ENCODE peak calls at places on chromosomes 7 and 10, in ten cellular contexts. One of them, this sample, is unnamed.
A peak's percentile ranks its signal among the peaks of the same experiment; 100 is the strongest.

GRCh38 chr7:77199008-77199966 is at the start of gene FGL2:
- DNase-seq in transverse colon: peak; percentile 75
- DNase-seq in HCT116: no peak
- DNase-seq in breast epithelium: no peak
- DNase-seq in GM23338: peak; percentile 62
- DNase-seq in K562: no peak
- DNase-seq in GM12878: no peak
- DNase-seq in suprapubic skin: peak; percentile 82
- DNase-seq in stomach: peak; percentile 42
- DNase-seq in Panc1: no peak
- DNase-seq in this sample: no peak

GRCh38 chr7:42671627-42672026 is 240.2 kb downstream of the C7orf25 start:
- DNase-seq in HCT116: no peak
- DNase-seq in GM12878: no peak
- DNase-seq in suprapubic skin: no peak
- DNase-seq in breast epithelium: no peak
- DNase-seq in stomach: no peak
- DNase-seq in GM23338: no peak
- DNase-seq in K562: no peak
- DNase-seq in Panc1: no peak
- DNase-seq in transverse colon: no peak
- DNase-seq in this sample: no peak

GRCh38 chr7:47326220-47326619 is 255.7 kb downstream of the TNS3 start:
- DNase-seq in Panc1: no peak
- DNase-seq in breast epithelium: no peak
- DNase-seq in GM12878: no peak
- DNase-seq in stomach: no peak
- DNase-seq in GM23338: peak; percentile 40
- DNase-seq in HCT116: no peak
- DNase-seq in suprapubic skin: no peak
- DNase-seq in K562: no peak
- DNase-seq in transverse colon: no peak
- DNase-seq in this sample: peak; percentile 7

GRCh38 chr10:86168256-86168655 is 198.3 kb downstream of the GRID1 start:
- DNase-seq in K562: no peak
- DNase-seq in Panc1: no peak
- DNase-seq in breast epithelium: no peak
- DNase-seq in GM23338: no peak
- DNase-seq in GM12878: no peak
- DNase-seq in transverse colon: peak; percentile 20
- DNase-seq in stomach: no peak
- DNase-seq in suprapubic skin: peak; percentile 63
- DNase-seq in HCT116: no peak
- DNase-seq in this sample: no peak

GRCh38 chr10:99551158-99551557 is 18.4 kb downstream of the NKX2-3 start:
- DNase-seq in breast epithelium: no peak
- DNase-seq in HCT116: no peak
- DNase-seq in K562: no peak
- DNase-seq in transverse colon: peak; percentile 57
- DNase-seq in stomach: no peak
- DNase-seq in GM12878: no peak
- DNase-seq in suprapubic skin: no peak
- DNase-seq in Panc1: no peak
- DNase-seq in GM23338: no peak
- DNase-seq in this sample: no peak

GRCh38 chr7:82542665-82543064 is 99.1 kb upstream of the CACNA2D1 start:
- DNase-seq in GM23338: no peak
- DNase-seq in K562: no peak
- DNase-seq in GM12878: no peak
- DNase-seq in breast epithelium: no peak
- DNase-seq in stomach: no peak
- DNase-seq in HCT116: no peak
- DNase-seq in suprapubic skin: no peak
- DNase-seq in transverse colon: no peak
- DNase-seq in Panc1: no peak
- DNase-seq in this sample: peak; percentile 77

GRCh38 chr10:43407148-43407575 is 1.8 kb downstream of the HNRNPF start:
- DNase-seq in Panc1: no peak
- DNase-seq in K562: peak; percentile 78
- DNase-seq in GM23338: peak; percentile 39
- DNase-seq in transverse colon: peak; percentile 73
- DNase-seq in stomach: peak; percentile 66
- DNase-seq in breast epithelium: peak; percentile 61
- DNase-seq in GM12878: no peak
- DNase-seq in suprapubic skin: no peak
- DNase-seq in HCT116: no peak
- DNase-seq in this sample: peak; percentile 46

GRCh38 chr10:12701696-12702095 is 299.8 kb downstream of the CCDC3 start:
- DNase-seq in breast epithelium: no peak
- DNase-seq in GM12878: no peak
- DNase-seq in HCT116: no peak
- DNase-seq in stomach: no peak
- DNase-seq in transverse colon: no peak
- DNase-seq in Panc1: no peak
- DNase-seq in K562: no peak
- DNase-seq in suprapubic skin: no peak
- DNase-seq in GM23338: no peak
- DNase-seq in this sample: peak; percentile 64

GRCh38 chr10:124717911-124718734 is 26.1 kb downstream of the FAM53B start:
- DNase-seq in transverse colon: no peak
- DNase-seq in stomach: no peak
- DNase-seq in GM23338: no peak
- DNase-seq in breast epithelium: no peak
- DNase-seq in Panc1: no peak
- DNase-seq in suprapubic skin: no peak
- DNase-seq in GM12878: peak; percentile 95
- DNase-seq in HCT116: no peak
- DNase-seq in K562: peak; percentile 85
- DNase-seq in this sample: peak; percentile 46

GRCh38 chr10:102583435-102584417 is 60.6 kb upstream of the TRIM8 start:
- DNase-seq in GM23338: peak; percentile 96
- DNase-seq in suprapubic skin: peak; percentile 92
- DNase-seq in GM12878: peak; percentile 51
- DNase-seq in Panc1: peak; percentile 74
- DNase-seq in breast epithelium: peak; percentile 80
- DNase-seq in HCT116: peak; percentile 87
- DNase-seq in stomach: peak; percentile 90
- DNase-seq in K562: peak; percentile 88
- DNase-seq in transverse colon: peak; percentile 86
- DNase-seq in this sample: peak; percentile 86

GRCh38 chr10:86306628-86307278 is 59.8 kb downstream of the GRID1 start:
- DNase-seq in transverse colon: no peak
- DNase-seq in GM23338: peak; percentile 70
- DNase-seq in breast epithelium: peak; percentile 33
- DNase-seq in HCT116: no peak
- DNase-seq in K562: peak; percentile 5
- DNase-seq in stomach: no peak
- DNase-seq in suprapubic skin: peak; percentile 4
- DNase-seq in Panc1: no peak
- DNase-seq in GM12878: no peak
- DNase-seq in this sample: no peak

GRCh38 chr7:1421020-1421790 is 38.1 kb downstream of the MICALL2 start:
- DNase-seq in K562: no peak
- DNase-seq in Panc1: no peak
- DNase-seq in GM23338: no peak
- DNase-seq in stomach: no peak
- DNase-seq in transverse colon: no peak
- DNase-seq in GM12878: no peak
- DNase-seq in breast epithelium: no peak
- DNase-seq in HCT116: no peak
- DNase-seq in suprapubic skin: no peak
- DNase-seq in this sample: no peak

DNA sequence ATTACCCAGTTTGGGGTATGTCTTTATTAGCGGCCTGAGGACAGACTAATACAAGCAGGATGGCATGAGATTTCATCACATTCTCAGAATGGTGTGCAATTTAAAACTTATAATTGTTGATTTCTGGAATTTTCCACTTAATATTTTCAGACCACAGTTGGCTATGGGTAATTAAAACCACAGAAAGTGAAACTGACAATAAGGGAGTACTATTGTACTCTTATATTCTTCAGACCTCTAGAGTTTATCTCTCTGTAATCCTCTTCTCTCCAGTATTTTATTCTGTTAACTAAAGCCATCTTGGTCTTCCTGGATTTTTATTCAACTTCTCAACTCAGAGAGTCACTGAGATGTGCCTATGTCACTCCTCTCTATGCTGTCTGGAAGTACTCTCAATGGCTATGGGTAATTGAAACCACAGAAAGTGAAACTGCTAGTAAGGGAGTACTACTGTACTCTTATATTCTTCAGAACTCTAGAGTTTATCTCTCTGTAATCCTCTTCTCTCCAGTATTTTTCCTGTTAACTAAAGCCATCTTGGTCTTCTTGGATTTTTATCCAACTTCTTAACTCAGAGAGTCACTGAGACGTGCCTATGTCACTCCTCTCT is 118.3 kb downstream of the PPP1R17 start:
- DNase-seq in suprapubic skin: no peak
- DNase-seq in transverse colon: no peak
- DNase-seq in GM23338: no peak
- DNase-seq in HCT116: no peak
- DNase-seq in stomach: no peak
- DNase-seq in Panc1: no peak
- DNase-seq in K562: no peak
- DNase-seq in breast epithelium: no peak
- DNase-seq in GM12878: no peak
- DNase-seq in this sample: no peak
- H3K4me3 ChIP-seq in suprapubic skin: no peak overlapping the region
- H3K4me3 ChIP-seq in transverse colon: no peak overlapping the region
- H3K4me3 ChIP-seq in GM23338: no peak overlapping the region
- H3K4me3 ChIP-seq in HCT116: no peak overlapping the region
- H3K4me3 ChIP-seq in stomach: no peak overlapping the region
- H3K4me3 ChIP-seq in Panc1: no peak overlapping the region
- H3K4me3 ChIP-seq in K562: no peak overlapping the region
- H3K4me3 ChIP-seq in breast epithelium: no peak overlapping the region
- H3K4me3 ChIP-seq in GM12878: no peak overlapping the region
- H3K4me3 ChIP-seq in this sample: no peak overlapping the region

DNA sequence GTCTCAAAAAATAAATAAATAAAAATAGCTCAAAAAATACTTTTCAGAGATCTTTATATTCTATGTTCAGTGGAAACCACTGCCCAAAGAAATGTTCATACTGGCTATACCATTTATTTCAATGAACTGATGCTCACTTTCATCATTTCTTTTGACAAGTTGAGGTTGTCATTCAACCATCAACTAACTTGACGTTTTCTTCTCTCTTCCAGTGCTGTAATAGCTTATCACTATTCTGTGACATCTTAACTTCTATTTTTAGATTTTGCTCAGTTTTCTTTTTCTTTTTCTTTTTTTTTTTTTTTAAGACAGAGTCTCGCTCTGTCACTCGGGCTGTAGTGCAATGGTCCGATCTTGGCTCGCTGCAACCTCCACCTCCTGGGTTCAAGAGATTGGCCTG is 8.7 kb upstream of the CTAGE4 start:
- DNase-seq in breast epithelium: no peak
- DNase-seq in Panc1: no peak
- DNase-seq in transverse colon: no peak
- DNase-seq in HCT116: no peak
- DNase-seq in K562: no peak
- DNase-seq in GM23338: no peak
- DNase-seq in GM12878: no peak
- DNase-seq in stomach: no peak
- DNase-seq in suprapubic skin: no peak
- DNase-seq in this sample: no peak
- TF ChIP-seq POLR2AphosphoS5 in breast epithelium: no peak
- TF ChIP-seq POLR2AphosphoS5 in Panc1: no peak
- TF ChIP-seq POLR2AphosphoS5 in transverse colon: no peak
- TF ChIP-seq POLR2AphosphoS5 in HCT116: no peak
- TF ChIP-seq POLR2AphosphoS5 in K562: no peak
- TF ChIP-seq POLR2AphosphoS5 in GM23338: no peak
- TF ChIP-seq POLR2AphosphoS5 in GM12878: no peak
- TF ChIP-seq POLR2AphosphoS5 in stomach: no peak
- TF ChIP-seq POLR2AphosphoS5 in suprapubic skin: no peak
- TF ChIP-seq POLR2AphosphoS5 in this sample: no peak

GRCh38 chr7:131130324-131130723 is 197.4 kb upstream of the MKLN1 start:
- DNase-seq in Panc1: no peak
- DNase-seq in breast epithelium: no peak
- DNase-seq in K562: no peak
- DNase-seq in GM12878: no peak
- DNase-seq in stomach: no peak
- DNase-seq in suprapubic skin: no peak
- DNase-seq in HCT116: no peak
- DNase-seq in GM23338: no peak
- DNase-seq in transverse colon: no peak
- DNase-seq in this sample: no peak
- H3K4me3 ChIP-seq in Panc1: no peak overlapping the region
- H3K4me3 ChIP-seq in breast epithelium: no peak overlapping the region
- H3K4me3 ChIP-seq in K562: no peak overlapping the region
- H3K4me3 ChIP-seq in GM12878: no peak overlapping the region
- H3K4me3 ChIP-seq in stomach: no peak overlapping the region
- H3K4me3 ChIP-seq in suprapubic skin: no peak overlapping the region
- H3K4me3 ChIP-seq in HCT116: no peak overlapping the region
- H3K4me3 ChIP-seq in GM23338: no peak overlapping the region
- H3K4me3 ChIP-seq in transverse colon: no peak overlapping the region
- H3K4me3 ChIP-seq in this sample: no peak overlapping the region

GRCh38 chr10:112750427-112751167 is 199.4 kb upstream of the TCF7L2 start:
- DNase-seq in K562: no peak
- DNase-seq in HCT116: no peak
- DNase-seq in breast epithelium: no peak
- DNase-seq in suprapubic skin: no peak
- DNase-seq in Panc1: no peak
- DNase-seq in GM23338: no peak
- DNase-seq in transverse colon: no peak
- DNase-seq in stomach: no peak
- DNase-seq in GM12878: no peak
- DNase-seq in this sample: no peak
- TF ChIP-seq POLR2AphosphoS5 in K562: no peak
- TF ChIP-seq POLR2AphosphoS5 in HCT116: no peak
- TF ChIP-seq POLR2AphosphoS5 in breast epithelium: no peak
- TF ChIP-seq POLR2AphosphoS5 in suprapubic skin: no peak
- TF ChIP-seq POLR2AphosphoS5 in Panc1: no peak
- TF ChIP-seq POLR2AphosphoS5 in GM23338: no peak
- TF ChIP-seq POLR2AphosphoS5 in transverse colon: no peak
- TF ChIP-seq POLR2AphosphoS5 in stomach: no peak
- TF ChIP-seq POLR2AphosphoS5 in GM12878: no peak
- TF ChIP-seq POLR2AphosphoS5 in this sample: no peak